ENCODE peak calls at places on chromosomes 13 and 19, in eight cellular contexts. H, O, F, J, Q, K, T and G are unnamed samples. For H3K9me3, the result is how much of the 10 kb centered on the place peaks cover.

GRCh38 chr13:26558074-26558805 is 757 bp downstream of the WASF3 start:
- DNase-seq in J (no peak), O (peak), K (no peak), H (no peak), Q (no peak), F (peak), T (peak), G (peak)

GRCh38 chr19:11140896-11141295 is 14.7 kb downstream of the SPC24 start:
- DNase-seq in T (no peak), K (no peak), O (no peak), Q (no peak), H (no peak), J (no peak), F (no peak), G (no peak)

GRCh38 chr19:55502197-55502952 is 14.1 kb downstream of the SSC5D start:
- DNase-seq in H (no peak), O (no peak), K (no peak), T (no peak), J (no peak), Q (no peak), F (no peak), G (no peak)

GRCh38 chr13:99261040-99261439 is 2.9 kb upstream of the GPR18 start:
- DNase-seq in Q (no peak), K (no peak), T (no peak), O (no peak), F (no peak), H (no peak), J (peak), G (no peak)

GRCh38 chr13:114185182-114185971 is 6.3 kb downstream of the CFAP97D2 start:
- DNase-seq in J (no peak), Q (no peak), H (no peak), T (no peak), F (no peak), K (no peak), O (no peak), G (no peak)

GRCh38 chr13:95626768-95627167 is 17.7 kb downstream of the DZIP1 start:
- DNase-seq in O (no peak), F (no peak), K (no peak), J (no peak), T (no peak), H (no peak), Q (no peak), G (no peak)

GRCh38 chr13:33637978-33638743 is 179.8 kb upstream of the RFC3 start:
- DNase-seq in K (no peak), F (no peak), H (no peak), T (peak), O (peak), Q (no peak), J (no peak), G (peak)

GRCh38 chr13:21106089-21106488 is 44.7 kb upstream of the LATS2 start:
- DNase-seq in F (no peak), Q (peak), O (peak), T (no peak), K (no peak), J (no peak), H (no peak), G (no peak)

GRCh38 chr19:19563348-19563848 is 25.3 kb downstream of the CILP2 start:
- DNase-seq in F (no peak), Q (no peak), J (no peak), K (no peak), O (no peak), T (no peak), H (no peak), G (no peak)

GRCh38 chr13:39578821-39579291 is 24.1 kb downstream of the LHFPL6 start:
- DNase-seq in F (no peak), T (no peak), K (no peak), H (no peak), Q (no peak), O (no peak), J (no peak), G (no peak)

GRCh38 chr19:6061420-6062130 is 48.7 kb downstream of the RFX2 start:
- DNase-seq in O (no peak), T (no peak), H (peak), Q (no peak), J (no peak), K (no peak), F (no peak), G (no peak)

GRCh38 chr19:33382006-33382405 is 8.5 kb downstream of the CEBPG start:
- DNase-seq in J (no peak), T (no peak), Q (no peak), F (no peak), H (no peak), O (no peak), K (no peak), G (no peak)

GRCh38 chr13:93361703-93362102 is 135.1 kb downstream of the GPC6 start:
- DNase-seq in J (no peak), O (no peak), T (no peak), K (peak), F (no peak), H (no peak), Q (no peak), G (no peak)

GRCh38 chr19:43432866-43433673 is 18.4 kb downstream of the TEX101 start:
- DNase-seq in F (no peak), J (peak), O (peak), K (peak), H (peak), T (peak), Q (no peak), G (peak)

GRCh38 chr19:1755467-1756155 is 2.3 kb downstream of the ONECUT3 start:
- DNase-seq in K (no peak), J (no peak), O (no peak), Q (no peak), T (no peak), F (no peak), H (no peak), G (no peak)

DNA sequence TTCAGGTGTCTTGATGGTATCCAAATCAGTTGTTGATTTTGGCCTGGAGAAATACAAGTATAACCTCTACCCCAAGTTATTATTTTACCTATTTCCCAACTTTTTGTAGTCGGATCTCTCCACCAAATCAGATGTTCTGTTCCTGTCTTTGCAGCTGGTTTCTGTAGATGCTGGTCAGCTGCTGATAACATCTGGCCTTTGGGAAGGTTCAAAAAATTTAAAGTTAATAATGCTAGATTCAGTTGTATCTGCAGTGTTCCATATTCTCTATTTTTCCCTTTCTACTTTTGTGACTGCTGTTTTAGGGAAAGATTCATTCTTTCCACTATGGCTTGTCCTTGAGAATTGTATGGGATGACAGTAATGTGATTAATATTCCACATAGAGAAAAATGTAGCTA is 99.3 kb downstream of the ZNF100 start:
- DNase-seq in O (no peak), H (no peak), F (no peak), K (no peak), Q (no peak), J (no peak), T (no peak), G (no peak)
- H3K9me3 ChIP-seq in O (under half), H (under half), F (under half), K (under half), Q (under half), J (under half), T (under half), G (under half)

GRCh38 chr19:15732388-15732787 is 4.6 kb downstream of the OR10H2 start:
- DNase-seq in F (no peak), J (no peak), H (no peak), O (no peak), Q (no peak), T (no peak), K (no peak), G (no peak)
- H3K9me3 ChIP-seq in F (under half), J (under half), H (under half), O (under half), Q (under half), T (under half), K (under half), G (under half)

GRCh38 chr19:37563518-37563917 is 31.1 kb downstream of the ZNF571 start:
- DNase-seq in J (no peak), T (no peak), F (no peak), H (no peak), O (no peak), Q (no peak), K (no peak), G (no peak)
- H3K9me3 ChIP-seq in J (under half), T (half or more), F (under half), H (under half), O (half or more), Q (under half), K (half or more), G (under half)

GRCh38 chr19:52322429-52322828 is 13.6 kb upstream of the ZNF610 start:
- DNase-seq in F (no peak), O (no peak), Q (no peak), K (no peak), H (no peak), J (no peak), T (no peak), G (no peak)
- H3K9me3 ChIP-seq in F (under half), O (half or more), Q (under half), K (half or more), H (half or more), J (under half), T (half or more), G (under half)

DNA sequence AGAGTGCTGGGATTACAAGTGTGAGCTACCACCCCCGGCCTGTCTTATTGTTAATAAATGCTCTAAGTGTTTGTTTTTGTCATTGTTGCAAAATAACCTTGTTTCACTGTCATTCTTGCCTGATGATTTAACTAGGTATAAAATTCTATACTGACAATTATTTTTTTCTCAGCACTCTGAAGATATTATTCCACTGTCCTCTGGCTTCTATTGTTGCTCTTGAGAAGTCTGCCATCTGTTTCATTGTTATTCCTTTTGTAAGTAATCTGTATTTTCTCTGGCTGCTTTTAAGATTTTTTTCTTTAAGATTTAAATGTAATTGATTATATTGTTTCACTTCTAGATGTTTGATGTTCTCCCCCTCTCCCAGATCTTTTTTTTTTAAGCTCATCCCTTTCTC is 17.6 kb downstream of the ZNF420 start:
- DNase-seq in Q (no peak), O (peak), H (no peak), F (no peak), J (no peak), K (no peak), T (no peak), G (no peak)
- H3K9me3 ChIP-seq in Q (under half), O (under half), H (half or more), F (under half), J (under half), K (half or more), T (under half), G (under half)

DNA sequence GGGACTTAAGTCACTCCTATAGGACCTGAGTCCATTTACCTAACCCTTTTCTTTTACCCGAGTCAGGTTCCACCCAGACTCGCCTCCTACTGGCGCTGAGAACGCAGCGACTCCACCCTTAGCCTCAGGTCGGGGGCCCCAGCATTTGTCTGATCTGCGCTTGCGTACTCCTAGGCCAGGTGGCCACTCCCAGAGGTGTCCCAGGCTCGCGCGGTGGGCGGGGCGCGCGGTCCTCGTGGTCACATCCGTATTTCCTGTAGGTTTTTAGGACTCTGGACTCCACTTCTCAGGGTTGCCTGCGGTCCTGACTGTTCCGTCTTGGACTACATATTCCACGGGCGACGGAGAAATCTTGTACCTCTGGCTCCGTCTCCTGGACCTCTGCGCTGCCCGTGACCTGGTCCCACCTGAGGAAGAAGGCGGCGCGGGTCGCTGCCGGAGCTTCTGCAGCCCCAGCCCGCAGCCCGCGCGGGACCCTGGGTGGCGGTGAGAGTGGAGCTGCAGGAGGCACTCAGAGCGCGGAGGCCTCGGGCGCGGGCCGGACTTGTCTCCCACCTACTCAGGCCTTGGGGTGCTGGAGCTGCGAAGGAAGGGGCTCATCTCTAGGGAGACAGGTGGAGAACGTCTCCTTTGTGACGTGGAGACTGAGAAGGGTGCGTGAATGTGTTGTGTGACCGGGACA is 11.0 kb upstream of the ZNF573 start:
- DNase-seq in H (no peak), K (no peak), Q (no peak), T (no peak), J (no peak), F (no peak), O (no peak), G (no peak)
- H3K9me3 ChIP-seq in H (half or more), K (under half), Q (under half), T (under half), J (under half), F (under half), O (under half), G (under half)

GRCh38 chr19:57611113-57611512 is 2.9 kb upstream of the ZNF134 start:
- DNase-seq in J (no peak), Q (no peak), T (no peak), H (no peak), K (no peak), O (no peak), F (no peak), G (no peak)

GRCh38 chr19:57615346-57615745 is 1.3 kb downstream of the ZNF134 start:
- DNase-seq in J (no peak), Q (no peak), K (no peak), F (no peak), H (no peak), T (peak), O (no peak), G (no peak)

DNA sequence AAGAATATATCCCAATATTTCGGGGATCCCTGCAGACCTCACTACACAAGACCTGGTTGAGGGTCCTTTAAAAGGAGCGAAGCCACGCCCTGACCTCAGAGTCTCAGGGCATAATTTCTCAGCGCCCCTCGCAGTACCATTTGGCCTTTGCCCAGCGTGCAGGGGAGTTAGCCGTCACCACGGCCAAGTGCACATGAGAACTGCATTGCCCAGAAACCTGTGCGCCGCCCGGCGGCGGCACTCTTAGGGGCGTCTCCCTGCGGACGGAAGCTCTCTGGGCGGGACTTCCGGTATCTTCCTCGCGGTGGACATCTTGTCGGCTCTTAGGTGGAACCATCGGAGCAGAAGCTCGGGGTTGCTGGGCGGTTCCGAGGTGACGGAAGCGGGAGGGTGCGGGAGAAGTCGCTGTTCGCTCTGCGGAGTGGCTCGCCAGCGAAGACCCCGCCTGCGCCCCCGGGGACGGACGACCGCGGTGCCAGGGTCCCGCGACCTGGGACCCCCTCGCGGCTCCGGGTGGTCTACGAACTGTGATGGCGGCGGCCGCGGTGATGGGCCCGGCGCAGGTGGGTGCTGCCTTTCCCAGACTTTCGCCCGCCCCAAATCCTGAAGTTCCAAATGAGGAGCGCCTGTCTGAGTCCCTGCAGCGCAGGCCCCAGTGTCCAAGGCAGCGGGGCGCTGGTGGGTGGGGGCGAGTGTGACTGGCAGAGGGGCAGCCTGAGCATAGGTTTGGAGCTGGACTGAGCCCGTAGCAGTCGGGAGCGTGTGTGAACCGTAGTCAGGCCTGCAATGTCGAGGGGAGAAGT is at the start of gene ZNF134:
- DNase-seq in F (peak), T (peak), Q (peak), O (peak), J (peak), H (peak), K (peak), G (peak)
- H3K9me3 ChIP-seq in F (under half), T (under half), Q (under half), O (under half), J (under half), H (under half), K (under half), G (under half)

GRCh38 chr19:28509079-28509895 is 703.7 kb downstream of the UQCRFS1 start:
- DNase-seq in K (no peak), H (no peak), Q (no peak), F (no peak), J (no peak), T (no peak), O (no peak), G (no peak)
- H3K9me3 ChIP-seq in K (under half), H (under half), Q (half or more), F (under half), J (under half), T (under half), O (under half), G (under half)

DNA sequence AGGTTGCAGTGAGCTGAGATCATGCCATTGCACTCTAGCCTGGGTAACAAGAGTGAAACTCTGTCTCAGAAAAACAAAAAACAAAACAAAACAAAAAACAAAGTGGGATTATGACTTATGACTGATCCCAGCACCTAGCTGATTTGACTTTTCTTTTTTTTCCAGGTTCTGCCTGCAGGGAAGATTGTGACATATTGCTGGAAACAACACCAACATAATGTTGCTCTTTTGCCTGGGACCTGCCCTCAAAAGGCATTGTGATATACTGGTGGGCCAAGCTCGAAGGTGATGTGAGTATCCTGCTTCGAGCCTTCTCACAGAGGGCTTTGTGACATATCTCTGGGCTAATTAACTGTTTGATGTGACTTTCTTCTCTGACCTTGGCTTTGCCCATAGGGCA is 42.0 kb upstream of the ZNF43 start:
- DNase-seq in H (no peak), J (no peak), F (no peak), T (no peak), K (no peak), O (no peak), Q (no peak), G (no peak)
- H3K9me3 ChIP-seq in H (under half), J (under half), F (under half), T (under half), K (under half), O (under half), Q (under half), G (under half)

GRCh38 chr19:48254529-48254970 is 1.2 kb downstream of the CARD8 start:
- DNase-seq in O (no peak), J (no peak), H (no peak), Q (no peak), F (no peak), T (no peak), K (no peak), G (no peak)
- H3K9me3 ChIP-seq in O (under half), J (under half), H (under half), Q (under half), F (under half), T (under half), K (under half), G (under half)